ENCODE peak calls at places on chromosomes 16 and 17, in eight cellular contexts. C is heart right ventricle, S is AG04449, P is lower lobe of right lung, Q is heart left ventricle, R is psoas muscle, B is epithelial cell of esophagus, W is astrocyte of the cerebellum. L is an unnamed sample.

GRCh38 chr16:85303354-85303883 is 191.1 kb upstream of the CIBAR2 start:
- DNase-seq in C (peak), S (no peak), P (peak), Q (peak), R (peak), B (peak), W (no peak), L (no peak)

GRCh38 chr16:81505011-81505660 is 60.5 kb downstream of the CMIP start:
- DNase-seq in C (no peak), S (no peak), P (no peak), Q (no peak), R (no peak), B (peak), W (no peak), L (no peak)

GRCh38 chr17:29569245-29569950 is 897 bp downstream of the TP53I13 start:
- DNase-seq in C (peak), S (no peak), P (no peak), Q (peak), R (peak), B (peak), W (no peak), L (no peak)

GRCh38 chr17:28598389-28598788 is 436 bp downstream of the SPAG5 start:
- DNase-seq in C (no peak), S (no peak), P (no peak), Q (no peak), R (no peak), B (no peak), W (no peak), L (no peak)

GRCh38 chr17:65137076-65137935 is at the start of gene RGS9:
- DNase-seq in C (peak), S (no peak), P (peak), Q (peak), R (peak), B (peak), W (no peak), L (peak)

GRCh38 chr16:49754495-49755290 is 101.2 kb downstream of the ZNF423 start:
- DNase-seq in C (peak), S (no peak), P (no peak), Q (peak), R (no peak), B (no peak), W (no peak), L (peak)

GRCh38 chr16:89502319-89502843 is 5.8 kb upstream of the SPG7 start:
- DNase-seq in C (no peak), S (no peak), P (peak), Q (no peak), R (no peak), B (peak), W (no peak), L (peak)

GRCh38 chr17:32546031-32546444 is 59.2 kb downstream of the CDK5R1 start:
- DNase-seq in C (no peak), S (no peak), P (no peak), Q (no peak), R (no peak), B (no peak), W (no peak), L (no peak)

GRCh38 chr17:17186051-17186450 is 20.1 kb downstream of the PLD6 start:
- DNase-seq in C (no peak), S (no peak), P (peak), Q (no peak), R (no peak), B (peak), W (no peak), L (no peak)

GRCh38 chr17:33927732-33928133 is 327.4 kb upstream of the CCL2 start:
- DNase-seq in C (no peak), S (no peak), P (no peak), Q (no peak), R (no peak), B (peak), W (no peak), L (no peak)

GRCh38 chr17:29042679-29043538 is at the start of gene PIPOX:
- DNase-seq in C (peak), S (no peak), P (peak), Q (no peak), R (no peak), B (peak), W (peak), L (no peak)

GRCh38 chr16:3509470-3509928 is 8.7 kb downstream of the CLUAP1 start:
- DNase-seq in C (no peak), S (no peak), P (no peak), Q (no peak), R (no peak), B (peak), W (peak), L (no peak)

GRCh38 chr16:28502290-28502689 is 4.3 kb downstream of the IL27 start:
- DNase-seq in C (no peak), S (no peak), P (no peak), Q (no peak), R (no peak), B (no peak), W (no peak), L (no peak)

GRCh38 chr17:73586921-73587680 is 57.1 kb downstream of the SDK2 start:
- DNase-seq in C (peak), S (no peak), P (no peak), Q (peak), R (no peak), B (peak), W (no peak), L (no peak)

GRCh38 chr16:2979669-2980226 is 498 bp downstream of the PKMYT1 start:
- DNase-seq in C (no peak), S (no peak), P (no peak), Q (no peak), R (no peak), B (no peak), W (no peak), L (no peak)

GRCh38 chr17:35171834-35172233 is 22.4 kb downstream of the SLC35G3 start:
- DNase-seq in C (no peak), S (no peak), P (no peak), Q (no peak), R (no peak), B (peak), W (no peak), L (peak)

GRCh38 chr17:82613283-82614094 is 34.8 kb downstream of the WDR45B start:
- DNase-seq in C (no peak), S (no peak), P (peak), Q (peak), R (no peak), B (peak), W (no peak), L (no peak)

GRCh38 chr17:72661093-72661944 is 431.2 kb downstream of the SLC39A11 start:
- DNase-seq in C (no peak), S (no peak), P (no peak), Q (no peak), R (no peak), B (peak), W (no peak), L (no peak)

GRCh38 chr17:35568561-35568960 is 7.9 kb upstream of the SLFN14 start:
- DNase-seq in C (no peak), S (no peak), P (no peak), Q (no peak), R (no peak), B (peak), W (no peak), L (peak)

GRCh38 chr17:58049533-58049932 is 33.7 kb upstream of the DYNLL2 start:
- DNase-seq in C (no peak), S (no peak), P (no peak), Q (no peak), R (no peak), B (peak), W (no peak), L (no peak)

GRCh38 chr16:11168386-11169065 is 87.5 kb downstream of the SOCS1 start:
- DNase-seq in C (peak), S (no peak), P (no peak), Q (no peak), R (no peak), B (no peak), W (no peak), L (peak)

GRCh38 chr16:4700997-4701743 is 7.8 kb downstream of the NUDT16L1 start:
- DNase-seq in C (peak), S (no peak), P (no peak), Q (peak), R (peak), B (no peak), W (no peak), L (no peak)

GRCh38 chr16:86756882-86757703 is 178.7 kb downstream of the FOXL1 start:
- DNase-seq in C (no peak), S (no peak), P (no peak), Q (no peak), R (no peak), B (no peak), W (no peak), L (no peak)

GRCh38 chr16:85253127-85253941 is 141.1 kb upstream of the CIBAR2 start:
- DNase-seq in C (peak), S (no peak), P (peak), Q (peak), R (peak), B (peak), W (no peak), L (peak)

GRCh38 chr17:6627019-6627418 is 13.5 kb downstream of the KIAA0753 start:
- DNase-seq in C (no peak), S (no peak), P (no peak), Q (no peak), R (no peak), B (peak), W (no peak), L (peak)

GRCh38 chr16:14307059-14307531 is 236.0 kb downstream of the MRTFB start:
- DNase-seq in C (no peak), S (no peak), P (no peak), Q (no peak), R (no peak), B (no peak), W (no peak), L (no peak)
- TF ChIP-seq CTCF in C (no peak), S (no peak), P (no peak), Q (no peak), R (no peak), B (no peak), W (no peak), L (no peak)

DNA sequence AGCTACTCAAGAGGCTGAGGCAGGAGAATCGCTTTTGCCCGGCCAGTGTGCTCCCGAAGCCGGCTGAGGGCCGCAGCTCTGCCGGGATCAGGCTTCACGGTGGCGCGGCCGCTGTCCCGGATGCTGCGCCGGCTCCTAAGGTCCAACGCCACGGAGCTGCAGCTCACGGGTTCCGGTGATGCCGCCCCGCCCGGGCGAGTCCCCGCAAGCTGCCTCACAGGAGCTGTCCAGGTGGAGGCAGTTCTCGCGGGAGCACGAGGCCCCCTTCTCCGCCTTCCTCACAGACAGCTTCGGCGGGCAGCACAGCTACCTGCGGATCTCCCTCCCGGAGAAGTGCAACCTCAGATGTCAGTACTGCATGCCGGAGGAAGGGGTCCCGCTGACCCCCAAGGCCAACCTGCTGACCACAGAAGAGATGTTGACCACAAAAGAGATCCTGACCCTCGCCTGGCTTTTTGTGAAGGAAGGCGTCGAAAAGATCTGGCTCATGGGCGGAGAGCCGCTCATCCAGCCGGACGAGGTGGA is 111.4 kb upstream of the SIAH1 start:
- DNase-seq in C (no peak), S (no peak), P (no peak), Q (no peak), R (no peak), B (no peak), W (no peak), L (no peak)
- H3K4me3 ChIP-seq in C (no peak), S (no peak), P (no peak), Q (no peak), R (no peak), B (no peak), W (no peak), L (no peak)

GRCh38 chr16:8796469-8797363 is 723 bp downstream of the TMEM186 start:
- DNase-seq in C (no peak), S (no peak), P (no peak), Q (no peak), R (no peak), B (no peak), W (no peak), L (peak)
- TF ChIP-seq CTCF in C (no peak), S (no peak), P (no peak), Q (no peak), R (no peak), B (no peak), W (no peak), L (no peak)

DNA sequence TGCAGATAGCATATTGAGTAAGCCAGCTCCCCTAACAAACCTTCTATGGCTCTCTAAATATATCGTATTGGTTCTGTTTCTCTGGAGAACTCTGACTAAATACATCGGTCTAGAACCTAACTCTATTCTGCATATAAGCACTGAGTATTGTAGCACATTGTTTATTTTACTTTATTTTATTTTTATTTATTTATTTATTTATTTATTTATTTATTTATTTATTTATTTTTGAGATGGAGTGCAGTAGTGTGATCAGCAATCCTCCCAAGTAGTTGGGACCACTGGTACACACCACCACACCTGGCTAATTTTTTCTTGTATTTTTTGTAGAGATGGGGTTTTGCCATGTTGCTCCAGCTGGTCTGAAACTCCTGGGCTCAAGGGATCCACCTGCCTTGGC is 28.9 kb upstream of the HELZ start:
- DNase-seq in C (no peak), S (no peak), P (no peak), Q (no peak), R (no peak), B (no peak), W (no peak), L (no peak)
- H3K4me3 ChIP-seq in C (no peak), S (no peak), P (no peak), Q (no peak), R (no peak), B (no peak), W (no peak), L (no peak)

L was measured in fibroblast of the aortic adventitia.